ENCODE peak calls at places on chromosomes 3 and 15, in six cellular contexts. L is colonic mucosa, Y is right lobe of liver, N is HCT116, B is BE2C, V is tibial artery. K is an unnamed sample.

GRCh38 chr3:159340877-159341500 is 539.1 kb downstream of the MFSD1 start:
- DNase-seq in Y (no peak), N (no peak), B (no peak), V (no peak), L (no peak), K (no peak)

GRCh38 chr15:62958528-62958927 is 84.0 kb upstream of the TPM1 start:
- DNase-seq in B (no peak), L (no peak), V (no peak), Y (peak; percentile 70), N (no peak), K (no peak)

GRCh38 chr3:33074217-33075067 is 22.5 kb downstream of the GLB1 start:
- DNase-seq in B (peak; percentile 61), N (peak; percentile 48), L (peak; percentile 70), Y (no peak), V (no peak), K (peak; percentile 26)

GRCh38 chr3:53482227-53482626 is 12.2 kb upstream of the CACNA1D start:
- DNase-seq in Y (no peak), L (no peak), B (no peak), V (no peak), N (no peak), K (no peak)

GRCh38 chr3:113245775-113246174 is 34.4 kb downstream of the BOC start:
- DNase-seq in V (no peak), Y (no peak), L (no peak), B (no peak), N (no peak), K (no peak)

GRCh38 chr3:183641875-183642274 is 6.5 kb downstream of the KLHL24 start:
- DNase-seq in V (no peak), Y (no peak), N (no peak), B (no peak), L (no peak), K (no peak)

GRCh38 chr3:45592830-45593707 is 1.5 kb upstream of the LIMD1 start:
- DNase-seq in L (peak; percentile 97), N (peak; percentile 78), Y (peak; percentile 96), V (peak; percentile 97), B (peak; percentile 83), K (no peak)

GRCh38 chr3:140760324-140761075 is 82.6 kb downstream of the TRIM42 start:
- DNase-seq in L (no peak), Y (no peak), B (no peak), V (no peak), N (no peak), K (no peak)

GRCh38 chr3:159234306-159234705 is 432.5 kb downstream of the MFSD1 start:
- DNase-seq in V (no peak), N (no peak), B (no peak), Y (no peak), L (no peak), K (no peak)

GRCh38 chr3:112074616-112075497 is 11.3 kb upstream of the C3orf52 start:
- DNase-seq in B (no peak), V (no peak), L (peak; percentile 70), N (peak; percentile 74), Y (no peak), K (peak; percentile 97)

GRCh38 chr15:31197497-31198414 is 96.2 kb upstream of the TRPM1 start:
- DNase-seq in B (peak; percentile 64), Y (peak; percentile 80), L (no peak), V (no peak), N (no peak), K (no peak)

GRCh38 chr15:94027571-94027970 is 203.8 kb upstream of the MCTP2 start:
- DNase-seq in Y (no peak), N (no peak), L (no peak), V (no peak), B (no peak), K (no peak)

GRCh38 chr3:53730565-53730964 is 115.7 kb downstream of the CHDH start:
- DNase-seq in Y (no peak), N (no peak), B (peak; percentile 33), V (no peak), L (no peak), K (no peak)

DNA sequence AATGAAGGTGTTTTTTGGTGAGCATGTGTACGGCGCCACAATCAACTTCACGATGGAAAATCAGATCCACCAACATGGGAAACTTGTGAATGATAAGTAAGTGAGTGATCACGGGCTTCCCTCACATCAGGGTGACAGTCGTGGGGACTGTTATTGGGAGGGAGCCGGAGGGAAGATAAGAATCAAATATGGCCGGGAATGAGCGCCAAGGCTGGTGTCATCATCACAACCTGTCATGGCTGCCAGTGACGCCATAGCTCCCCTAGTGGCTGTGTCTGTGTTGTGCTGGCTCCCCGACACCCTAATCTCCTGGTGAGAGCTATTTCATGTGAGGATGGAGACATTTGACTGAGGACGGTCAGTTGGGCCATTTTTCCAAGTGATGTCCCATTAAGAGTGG is 168.5 kb downstream of the SV2B start:
- DNase-seq in B (peak; percentile 39), Y (no peak), N (peak; percentile 44), L (no peak), V (no peak), K (no peak)
- TF ChIP-seq CTCF in B (peak; percentile 64), Y (no peak), N (no peak), L (no peak), V (no peak), K (peak; percentile 34)

GRCh38 chr15:38128389-38128788 is 124.2 kb upstream of the SPRED1 start:
- DNase-seq in V (no peak), N (no peak), Y (no peak), L (no peak), B (no peak), K (no peak)

GRCh38 chr15:38130739-38131498 is 121.7 kb upstream of the SPRED1 start:
- DNase-seq in L (peak; percentile 69), B (no peak), V (peak; percentile 90), Y (peak; percentile 59), N (no peak), K (peak; percentile 69)

GRCh38 chr15:38127306-38127731 is 125.3 kb upstream of the SPRED1 start:
- DNase-seq in L (peak; percentile 76), B (no peak), V (no peak), N (peak; percentile 3), Y (no peak), K (no peak)

GRCh38 chr15:38130200-38130567 is 122.5 kb upstream of the SPRED1 start:
- DNase-seq in B (no peak), L (no peak), N (no peak), Y (no peak), V (no peak), K (no peak)

DNA sequence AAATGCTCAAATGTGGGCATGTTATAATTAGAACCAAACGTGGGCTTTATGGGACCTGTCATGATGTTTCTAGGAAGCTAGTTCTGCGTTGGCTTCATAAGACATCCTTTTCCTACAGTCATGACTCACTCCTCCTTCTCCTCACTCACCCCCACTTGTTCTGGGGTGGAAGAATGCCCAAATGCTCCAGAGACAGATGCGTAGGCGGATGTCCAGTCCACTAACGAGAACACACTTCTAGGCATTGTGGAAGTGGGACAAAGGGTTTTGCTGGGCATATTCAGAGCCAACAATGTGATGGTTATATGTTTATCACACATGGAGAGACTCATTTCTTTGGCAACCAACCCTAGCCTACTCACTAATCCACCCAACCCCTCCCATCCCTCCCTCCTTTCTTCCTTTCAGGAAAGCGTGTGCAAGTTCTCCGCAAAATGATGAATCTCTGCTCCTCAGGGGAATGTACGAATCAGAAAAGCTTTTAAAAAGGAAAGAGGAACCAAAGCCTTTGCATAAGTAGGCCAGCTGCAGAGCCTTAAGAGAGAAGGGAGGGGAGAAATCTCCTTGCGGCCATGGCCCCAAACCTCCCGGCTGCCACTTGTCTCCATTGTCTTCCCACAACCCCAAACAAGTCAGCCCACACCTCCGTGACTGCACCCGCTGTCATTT is 123.0 kb upstream of the SPRED1 start:
- DNase-seq in V (peak; percentile 85), N (no peak), B (no peak), Y (no peak), L (peak; percentile 64), K (peak; percentile 47)
- H3K4me3 ChIP-seq in V (peak overlapping the region; percentile 29), N (no peak overlapping the region), B (no peak overlapping the region), Y (no peak overlapping the region), L (no peak overlapping the region), K (no peak overlapping the region)

GRCh38 chr3:157871838-157872497 is 234.3 kb downstream of the SHOX2 start:
- DNase-seq in Y (no peak), N (no peak), L (no peak), B (no peak), V (no peak), K (no peak)
- H3K27me3 ChIP-seq in Y (no peaks in the 10 kb centered on the region), N (no peaks in the 10 kb centered on the region), L (no peaks in the 10 kb centered on the region), B (no peaks in the 10 kb centered on the region), V (no peaks in the 10 kb centered on the region), K (no peaks in the 10 kb centered on the region)

DNA sequence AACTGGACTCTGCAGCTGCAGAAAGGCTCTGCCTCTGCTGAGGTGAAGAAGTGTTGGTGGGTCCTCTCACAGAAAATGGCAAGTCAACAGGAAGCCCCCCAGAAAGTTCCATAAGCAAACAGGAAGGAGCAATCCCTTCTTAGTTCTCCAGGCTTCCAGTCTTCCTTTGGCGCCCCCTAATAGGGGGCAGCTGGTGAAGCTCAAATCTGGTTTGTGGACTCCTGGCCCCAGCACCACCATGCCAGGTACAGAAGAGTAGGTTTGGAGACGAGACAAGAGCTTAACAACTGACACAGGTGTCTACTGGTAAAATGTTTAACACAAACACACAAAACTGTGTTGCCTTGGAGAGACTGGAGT is 35.5 kb downstream of the LEO1 start:
- DNase-seq in V (no peak), Y (no peak), L (no peak), B (no peak), N (no peak), K (no peak)
- TF ChIP-seq CTCF in V (no peak), Y (no peak), L (no peak), B (peak; percentile 40), N (no peak), K (no peak)

DNA sequence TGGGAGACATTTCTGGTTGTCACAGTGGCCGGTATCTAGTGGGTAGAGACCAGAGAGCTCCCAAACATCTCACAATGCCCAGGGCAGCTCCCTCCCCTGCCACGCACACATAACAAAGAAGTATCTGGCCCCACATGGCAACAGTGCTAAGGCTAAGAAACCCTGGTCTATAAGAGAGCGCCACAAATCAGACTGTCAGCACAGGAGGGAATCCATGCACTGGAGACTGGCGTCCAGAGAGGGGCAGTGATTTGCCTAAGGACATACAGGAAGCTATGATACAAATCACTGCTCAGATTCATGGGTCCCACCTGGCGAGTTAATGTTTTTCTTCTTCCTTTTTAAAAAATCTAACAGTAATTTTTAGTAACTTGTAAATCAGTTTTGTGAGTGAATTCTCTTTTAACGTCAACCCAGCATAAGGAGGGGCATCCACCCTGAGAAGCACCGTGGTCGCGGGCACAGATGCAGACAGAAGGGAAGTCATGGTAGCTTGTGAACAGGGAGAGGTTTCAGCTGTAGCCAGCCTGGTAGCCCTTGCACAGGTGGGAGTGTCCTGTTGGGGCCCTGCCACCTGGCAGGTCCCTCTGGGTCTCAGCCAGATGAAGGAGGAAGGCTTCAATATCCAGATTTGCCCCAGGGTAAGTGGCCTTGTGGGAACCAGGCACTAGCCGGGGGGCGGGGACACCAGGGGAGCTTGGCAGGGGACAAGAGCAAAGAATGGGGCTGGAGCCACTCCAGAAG is 8.7 kb downstream of the ISG20 start:
- DNase-seq in V (peak; percentile 55), B (no peak), Y (peak; percentile 87), N (no peak), L (peak; percentile 25), K (no peak)
- H3K4me3 ChIP-seq in V (no peak overlapping the region), B (no peak overlapping the region), Y (no peak overlapping the region), N (no peak overlapping the region), L (no peak overlapping the region), K (no peak overlapping the region)

GRCh38 chr3:69604735-69605435 is 134.4 kb upstream of the MITF start:
- DNase-seq in L (no peak), N (no peak), Y (no peak), V (no peak), B (no peak), K (no peak)
- H3K27me3 ChIP-seq in L (no peaks in the 10 kb centered on the region), N (no peaks in the 10 kb centered on the region), Y (no peaks in the 10 kb centered on the region), V (peaks cover 3% of the 10 kb centered on the region), B (no peaks in the 10 kb centered on the region), K (no peaks in the 10 kb centered on the region)